ENCODE peak calls at places on chromosome 13, in eight cellular contexts. V, N, L, Q, H, G, B and M are unnamed samples.

GRCh38 chr13:99399623-99399974 is 92.4 kb upstream of the GPR183 start:
- DNase-seq in V (no peak), G (no peak), L (no peak), Q (no peak), N (no peak), B (no peak), H (no peak), M (no peak)

GRCh38 chr13:90414691-90415596 is 932.5 kb upstream of the MIR17HG start:
- DNase-seq in V (no peak), B (no peak), H (peak), L (no peak), G (peak), N (no peak), Q (peak), M (no peak)

GRCh38 chr13:113970810-113971470 is 2.9 kb downstream of the C13orf46 start:
- DNase-seq in Q (peak), V (peak), H (no peak), B (peak), N (peak), L (peak), G (peak), M (peak)

GRCh38 chr13:35909837-35910236 is 221.3 kb downstream of the DCLK1 start:
- DNase-seq in H (no peak), N (no peak), L (no peak), Q (no peak), V (no peak), B (no peak), G (no peak), M (no peak)

GRCh38 chr13:113298001-113298945 is 1.2 kb downstream of the LAMP1 start:
- DNase-seq in L (no peak), V (no peak), H (no peak), B (peak), Q (peak), N (no peak), G (peak), M (no peak)

GRCh38 chr13:36549771-36550170 is 117.5 kb downstream of the CCNA1 start:
- DNase-seq in G (no peak), N (no peak), H (no peak), V (no peak), Q (no peak), L (no peak), B (no peak), M (no peak)

GRCh38 chr13:114203536-114203935 is 24.5 kb downstream of the CFAP97D2 start:
- DNase-seq in N (no peak), B (no peak), H (no peak), V (no peak), G (no peak), L (no peak), Q (no peak), M (no peak)

GRCh38 chr13:44238011-44238421 is 135.6 kb upstream of the SERP2 start:
- DNase-seq in V (no peak), H (no peak), N (no peak), G (peak), B (no peak), L (no peak), Q (peak), M (no peak)

GRCh38 chr13:31807090-31807541 is 67.8 kb downstream of the RXFP2 start:
- DNase-seq in N (no peak), G (peak), B (no peak), L (no peak), V (no peak), H (no peak), Q (peak), M (no peak)

GRCh38 chr13:47085346-47085745 is 188.5 kb upstream of the HTR2A start:
- DNase-seq in N (no peak), Q (no peak), L (no peak), B (no peak), V (no peak), G (no peak), H (no peak), M (no peak)

GRCh38 chr13:24148414-24149305 is 11.9 kb upstream of the SPATA13 start:
- DNase-seq in H (peak), L (no peak), G (peak), V (no peak), N (peak), Q (peak), B (peak), M (no peak)

GRCh38 chr13:21074601-21075302 is 13.4 kb upstream of the LATS2 start:
- DNase-seq in V (peak), G (peak), L (no peak), N (no peak), Q (no peak), H (no peak), B (no peak), M (no peak)

GRCh38 chr13:30808600-30808999 is 73.3 kb downstream of the ALOX5AP start:
- DNase-seq in H (no peak), Q (peak), B (peak), G (no peak), V (no peak), N (no peak), L (no peak), M (no peak)

GRCh38 chr13:30805603-30806011 is 70.3 kb downstream of the ALOX5AP start:
- DNase-seq in G (peak), H (no peak), N (peak), B (peak), V (no peak), Q (no peak), L (no peak), M (no peak)

GRCh38 chr13:43797154-43797553 is 10.4 kb upstream of the ENOX1 start:
- DNase-seq in H (no peak), L (no peak), Q (no peak), G (no peak), B (no peak), V (no peak), N (no peak), M (no peak)

GRCh38 chr13:33194820-33195692 is 90.5 kb downstream of the STARD13 start:
- DNase-seq in H (peak), G (peak), B (peak), Q (peak), L (peak), V (no peak), N (no peak), M (no peak)

GRCh38 chr13:87498681-87499080 is 172.5 kb upstream of the SLITRK5 start:
- DNase-seq in G (peak), N (no peak), H (no peak), B (peak), V (no peak), L (no peak), Q (peak), M (no peak)

GRCh38 chr13:88729605-88730004 is 1058.4 kb downstream of the SLITRK5 start:
- DNase-seq in L (no peak), H (no peak), Q (no peak), G (no peak), V (no peak), B (no peak), N (no peak), M (no peak)

GRCh38 chr13:33184131-33184485 is 101.4 kb downstream of the STARD13 start:
- DNase-seq in V (no peak), L (no peak), N (no peak), H (no peak), Q (no peak), B (no peak), G (peak), M (no peak)

GRCh38 chr13:21218351-21219043 is 42.0 kb downstream of the MRPL57 start:
- DNase-seq in H (no peak), L (no peak), V (no peak), G (no peak), N (no peak), B (no peak), Q (no peak), M (no peak)

GRCh38 chr13:45242070-45242469 is 41.2 kb upstream of the KCTD4 start:
- DNase-seq in Q (peak), V (no peak), H (no peak), B (peak), N (no peak), L (no peak), G (peak), M (no peak)

GRCh38 chr13:94705081-94705751 is 7.1 kb downstream of the SOX21 start:
- DNase-seq in B (no peak), G (no peak), H (no peak), N (no peak), V (no peak), L (no peak), Q (peak), M (no peak)

GRCh38 chr13:112885782-112886268 is 83.2 kb upstream of the MCF2L start:
- DNase-seq in L (peak), V (peak), N (peak), Q (peak), H (peak), G (peak), B (peak), M (peak)

GRCh38 chr13:64546371-64546770 is 2683.8 kb downstream of the PCDH9 start:
- DNase-seq in L (no peak), N (no peak), G (no peak), V (no peak), Q (no peak), H (no peak), B (no peak), M (no peak)

GRCh38 chr13:85313761-85314503 is 485.3 kb downstream of the SLITRK6 start:
- DNase-seq in N (no peak), V (no peak), Q (peak), B (peak), H (peak), G (peak), L (no peak), M (no peak)

GRCh38 chr13:74206061-74206561 is 71.9 kb upstream of the KLF12 start:
- DNase-seq in V (no peak), G (peak), B (peak), L (no peak), H (no peak), N (no peak), Q (peak), M (no peak)

GRCh38 chr13:20801704-20802103 is 27.9 kb upstream of the EEF1AKMT1 start:
- DNase-seq in B (no peak), N (no peak), V (no peak), H (no peak), Q (no peak), G (no peak), L (no peak), M (no peak)

GRCh38 chr13:24680258-24680920 is at the start of gene ATP12A:
- DNase-seq in B (no peak), L (no peak), Q (no peak), H (no peak), N (no peak), V (no peak), G (no peak), M (no peak)

GRCh38 chr13:35768551-35768950 is 292.1 kb upstream of the MAB21L1 start:
- DNase-seq in L (no peak), H (no peak), B (no peak), V (no peak), G (peak), Q (peak), N (no peak), M (no peak)

GRCh38 chr13:94550030-94550738 is 45.8 kb downstream of the TGDS start:
- DNase-seq in V (no peak), N (peak), B (peak), Q (peak), G (no peak), H (peak), L (no peak), M (no peak)

GRCh38 chr13:99022953-99023352 is 45.1 kb upstream of the DOCK9 start:
- DNase-seq in B (no peak), N (no peak), V (no peak), H (no peak), G (no peak), Q (no peak), L (no peak), M (no peak)

GRCh38 chr13:49869514-49869913 is 66.6 kb downstream of the SPRYD7 start:
- DNase-seq in V (no peak), H (no peak), L (no peak), G (peak), N (no peak), B (peak), Q (peak), M (no peak)

GRCh38 chr13:52414051-52414450 is 8.1 kb upstream of the THSD1 start:
- DNase-seq in B (no peak), V (no peak), G (no peak), L (no peak), N (no peak), Q (no peak), H (no peak), M (no peak)

GRCh38 chr13:113758651-113759524 is at the start of gene TMEM255B:
- DNase-seq in L (peak), H (no peak), N (peak), G (peak), V (peak), B (peak), Q (peak), M (peak)

GRCh38 chr13:24313449-24313848 is 4.1 kb downstream of the C1QTNF9 start:
- DNase-seq in Q (no peak), V (no peak), H (no peak), L (no peak), N (no peak), G (no peak), B (peak), M (no peak)

GRCh38 chr13:113723400-113724015 is 35.5 kb upstream of the TMEM255B start:
- DNase-seq in G (no peak), H (no peak), N (no peak), Q (no peak), V (peak), L (no peak), B (no peak), M (peak)